ENCODE peak calls at places on chromosome 3, in six cellular contexts. One of them, this sample, is unnamed.

GRCh38 chr3:170321326-170322034 is 36.0 kb upstream of the SKIL start:
- DNase-seq in mesenchymal stem cell: no peak
- DNase-seq in H9: no peak
- DNase-seq in IMR-90: no peak
- DNase-seq in neuronal stem cell: no peak
- DNase-seq in H1: no peak
- DNase-seq in this sample: peak

GRCh38 chr3:30567139-30567753 is 39.2 kb upstream of the TGFBR2 start:
- DNase-seq in mesenchymal stem cell: no peak
- DNase-seq in H9: peak
- DNase-seq in IMR-90: no peak
- DNase-seq in neuronal stem cell: no peak
- DNase-seq in H1: no peak
- DNase-seq in this sample: no peak

GRCh38 chr3:197023241-197023997 is 6.2 kb downstream of the MELTF start:
- DNase-seq in mesenchymal stem cell: no peak
- DNase-seq in H9: no peak
- DNase-seq in IMR-90: no peak
- DNase-seq in neuronal stem cell: no peak
- DNase-seq in H1: no peak
- DNase-seq in this sample: no peak

GRCh38 chr3:46693038-46693896 is at the start of gene ALS2CL:
- DNase-seq in mesenchymal stem cell: peak
- DNase-seq in H9: peak
- DNase-seq in IMR-90: no peak
- DNase-seq in neuronal stem cell: no peak
- DNase-seq in H1: peak
- DNase-seq in this sample: peak

GRCh38 chr3:22594990-22595389 is 608.1 kb upstream of the UBE2E2 start:
- DNase-seq in mesenchymal stem cell: no peak
- DNase-seq in H9: no peak
- DNase-seq in IMR-90: no peak
- DNase-seq in neuronal stem cell: no peak
- DNase-seq in H1: no peak
- DNase-seq in this sample: no peak

GRCh38 chr3:63132456-63133250 is 145.5 kb upstream of the SYNPR start:
- DNase-seq in mesenchymal stem cell: no peak
- DNase-seq in H9: no peak
- DNase-seq in IMR-90: no peak
- DNase-seq in neuronal stem cell: no peak
- DNase-seq in H1: no peak
- DNase-seq in this sample: no peak

GRCh38 chr3:66470956-66471686 is 29.7 kb downstream of the LRIG1 start:
- DNase-seq in mesenchymal stem cell: no peak
- DNase-seq in H9: no peak
- DNase-seq in IMR-90: no peak
- DNase-seq in neuronal stem cell: no peak
- DNase-seq in H1: no peak
- DNase-seq in this sample: no peak

GRCh38 chr3:153980252-153980590 is 141.0 kb upstream of the ARHGEF26 start:
- DNase-seq in mesenchymal stem cell: no peak
- DNase-seq in H9: no peak
- DNase-seq in IMR-90: no peak
- DNase-seq in neuronal stem cell: no peak
- DNase-seq in H1: no peak
- DNase-seq in this sample: no peak

GRCh38 chr3:131728898-131729297 is 226.1 kb upstream of the MRPL3 start:
- DNase-seq in mesenchymal stem cell: no peak
- DNase-seq in H9: no peak
- DNase-seq in IMR-90: no peak
- DNase-seq in neuronal stem cell: no peak
- DNase-seq in H1: no peak
- DNase-seq in this sample: peak

GRCh38 chr3:143171141-143171651 is 51.6 kb downstream of the CHST2 start:
- DNase-seq in mesenchymal stem cell: peak
- DNase-seq in H9: no peak
- DNase-seq in IMR-90: peak
- DNase-seq in neuronal stem cell: no peak
- DNase-seq in H1: no peak
- DNase-seq in this sample: peak

GRCh38 chr3:65796676-65797075 is 242.0 kb downstream of the MAGI1 start:
- DNase-seq in mesenchymal stem cell: no peak
- DNase-seq in H9: no peak
- DNase-seq in IMR-90: no peak
- DNase-seq in neuronal stem cell: no peak
- DNase-seq in H1: no peak
- DNase-seq in this sample: peak

GRCh38 chr3:164515256-164515655 is 563.0 kb downstream of the SI start:
- DNase-seq in mesenchymal stem cell: no peak
- DNase-seq in H9: no peak
- DNase-seq in IMR-90: no peak
- DNase-seq in neuronal stem cell: no peak
- DNase-seq in H1: no peak
- DNase-seq in this sample: no peak

GRCh38 chr3:127728417-127728816 is 55.7 kb downstream of the ABTB1 start:
- DNase-seq in mesenchymal stem cell: peak
- DNase-seq in H9: no peak
- DNase-seq in IMR-90: peak
- DNase-seq in neuronal stem cell: no peak
- DNase-seq in H1: no peak
- DNase-seq in this sample: no peak

GRCh38 chr3:52001443-52001974 is 5.8 kb upstream of the RPL29 start:
- DNase-seq in mesenchymal stem cell: peak
- DNase-seq in H9: peak
- DNase-seq in IMR-90: peak
- DNase-seq in neuronal stem cell: peak
- DNase-seq in H1: peak
- DNase-seq in this sample: peak

GRCh38 chr3:112136959-112137693 is 4.1 kb upstream of the GCSAM start:
- DNase-seq in mesenchymal stem cell: peak
- DNase-seq in H9: peak
- DNase-seq in IMR-90: peak
- DNase-seq in neuronal stem cell: peak
- DNase-seq in H1: peak
- DNase-seq in this sample: peak

GRCh38 chr3:172915911-172916514 is 165.5 kb downstream of the ECT2 start:
- DNase-seq in mesenchymal stem cell: no peak
- DNase-seq in H9: no peak
- DNase-seq in IMR-90: no peak
- DNase-seq in neuronal stem cell: no peak
- DNase-seq in H1: no peak
- DNase-seq in this sample: no peak

GRCh38 chr3:160879859-160880258 is 123.8 kb downstream of the PPM1L start:
- DNase-seq in mesenchymal stem cell: no peak
- DNase-seq in H9: no peak
- DNase-seq in IMR-90: no peak
- DNase-seq in neuronal stem cell: no peak
- DNase-seq in H1: no peak
- DNase-seq in this sample: no peak

GRCh38 chr3:109413049-109413448 is 75.7 kb upstream of the DPPA4 start:
- DNase-seq in mesenchymal stem cell: peak
- DNase-seq in H9: no peak
- DNase-seq in IMR-90: no peak
- DNase-seq in neuronal stem cell: no peak
- DNase-seq in H1: no peak
- DNase-seq in this sample: no peak

GRCh38 chr3:187742351-187743171 is 2.7 kb downstream of the BCL6 start:
- DNase-seq in mesenchymal stem cell: peak
- DNase-seq in H9: no peak
- DNase-seq in IMR-90: peak
- DNase-seq in neuronal stem cell: no peak
- DNase-seq in H1: no peak
- DNase-seq in this sample: no peak

GRCh38 chr3:63661242-63661641 is 8.8 kb downstream of the SNTN start:
- DNase-seq in mesenchymal stem cell: no peak
- DNase-seq in H9: no peak
- DNase-seq in IMR-90: no peak
- DNase-seq in neuronal stem cell: no peak
- DNase-seq in H1: no peak
- DNase-seq in this sample: peak

GRCh38 chr3:169542347-169542751 is 121.2 kb downstream of the MECOM start:
- DNase-seq in mesenchymal stem cell: no peak
- DNase-seq in H9: no peak
- DNase-seq in IMR-90: no peak
- DNase-seq in neuronal stem cell: no peak
- DNase-seq in H1: no peak
- DNase-seq in this sample: no peak

GRCh38 chr3:193775421-193776077 is 182.5 kb downstream of the OPA1 start:
- DNase-seq in mesenchymal stem cell: no peak
- DNase-seq in H9: peak
- DNase-seq in IMR-90: no peak
- DNase-seq in neuronal stem cell: peak
- DNase-seq in H1: peak
- DNase-seq in this sample: no peak

GRCh38 chr3:189947948-189948723 is 172.6 kb downstream of the P3H2 start:
- DNase-seq in mesenchymal stem cell: peak
- DNase-seq in H9: no peak
- DNase-seq in IMR-90: peak
- DNase-seq in neuronal stem cell: no peak
- DNase-seq in H1: no peak
- DNase-seq in this sample: peak

GRCh38 chr3:158725348-158725966 is 6.8 kb downstream of the RARRES1 start:
- DNase-seq in mesenchymal stem cell: peak
- DNase-seq in H9: no peak
- DNase-seq in IMR-90: peak
- DNase-seq in neuronal stem cell: no peak
- DNase-seq in H1: no peak
- DNase-seq in this sample: no peak

DNA sequence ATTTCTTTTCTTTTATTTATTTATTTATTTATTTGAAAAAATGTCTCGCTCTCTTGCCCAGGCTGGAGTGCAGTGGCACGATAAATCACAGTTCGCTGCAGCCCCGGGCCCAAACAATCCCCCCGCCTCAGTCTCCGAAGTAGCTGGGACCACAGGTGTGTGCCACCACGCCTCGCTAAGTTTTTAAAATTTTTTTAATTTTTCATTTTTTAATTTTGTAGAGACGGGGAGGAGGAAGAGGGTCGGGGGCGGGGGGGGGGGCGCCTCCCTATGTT is 464 bp upstream of the MFN1 start:
- DNase-seq in mesenchymal stem cell: no peak
- DNase-seq in H9: no peak
- DNase-seq in IMR-90: no peak
- DNase-seq in neuronal stem cell: no peak
- DNase-seq in H1: no peak
- DNase-seq in this sample: no peak
- H3K9ac ChIP-seq in mesenchymal stem cell: peak
- H3K9ac ChIP-seq in H9: peak
- H3K9ac ChIP-seq in IMR-90: peak
- H3K9ac ChIP-seq in neuronal stem cell: no peak
- H3K9ac ChIP-seq in H1: no peak
- H3K9ac ChIP-seq in this sample: no peak

DNA sequence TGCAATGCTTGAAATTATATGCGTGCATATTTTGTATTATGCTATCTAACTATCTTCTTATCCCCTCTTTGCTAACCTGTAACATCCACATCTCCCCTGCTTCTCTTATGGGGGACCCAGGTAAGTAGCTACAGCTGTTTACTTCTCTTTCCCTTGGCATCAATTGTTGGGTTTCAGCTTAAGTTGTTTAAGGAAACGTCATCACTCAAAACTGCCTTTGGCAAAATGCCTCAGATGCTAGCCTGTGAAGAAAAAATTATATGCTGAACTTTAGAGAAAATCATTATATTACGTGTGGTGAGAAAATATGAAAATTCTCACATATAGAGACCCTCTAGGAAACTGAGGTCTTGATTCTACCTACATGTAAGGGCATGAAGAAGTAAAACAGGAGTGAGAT is 447.0 kb upstream of the NECTIN3 start:
- DNase-seq in mesenchymal stem cell: no peak
- DNase-seq in H9: no peak
- DNase-seq in IMR-90: peak
- DNase-seq in neuronal stem cell: no peak
- DNase-seq in H1: no peak
- DNase-seq in this sample: peak
- H3K14ac ChIP-seq in mesenchymal stem cell: no peak
- H3K14ac ChIP-seq in H9: no peak
- H3K14ac ChIP-seq in IMR-90: no peak
- H3K14ac ChIP-seq in neuronal stem cell: no peak
- H3K14ac ChIP-seq in H1: no peak
- H3K14ac ChIP-seq in this sample: no peak

DNA sequence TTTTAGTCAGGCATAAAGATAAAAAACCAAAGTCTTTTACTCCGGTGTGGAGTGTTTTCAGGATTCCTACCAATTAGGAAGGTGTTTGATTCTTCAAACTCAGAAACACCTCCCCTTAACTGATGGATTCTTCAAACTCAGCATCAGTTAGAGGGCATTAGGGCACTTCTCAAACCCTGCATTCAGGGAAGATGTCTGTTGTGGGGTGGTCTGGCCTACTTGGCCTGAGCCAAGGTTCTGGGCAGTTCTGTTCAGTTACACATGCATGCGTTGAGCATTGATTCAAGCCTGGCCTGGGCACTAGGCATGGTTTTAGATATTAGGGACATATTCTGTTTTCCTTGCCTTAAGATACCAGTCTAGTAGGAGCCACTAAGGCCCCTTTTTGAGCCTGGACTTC is 1.0 kb downstream of the HGD start:
- DNase-seq in mesenchymal stem cell: no peak
- DNase-seq in H9: no peak
- DNase-seq in IMR-90: no peak
- DNase-seq in neuronal stem cell: no peak
- DNase-seq in H1: no peak
- DNase-seq in this sample: no peak
- H3K9ac ChIP-seq in mesenchymal stem cell: no peak
- H3K9ac ChIP-seq in H9: no peak
- H3K9ac ChIP-seq in IMR-90: no peak
- H3K9ac ChIP-seq in neuronal stem cell: no peak
- H3K9ac ChIP-seq in H1: no peak
- H3K9ac ChIP-seq in this sample: no peak

DNA sequence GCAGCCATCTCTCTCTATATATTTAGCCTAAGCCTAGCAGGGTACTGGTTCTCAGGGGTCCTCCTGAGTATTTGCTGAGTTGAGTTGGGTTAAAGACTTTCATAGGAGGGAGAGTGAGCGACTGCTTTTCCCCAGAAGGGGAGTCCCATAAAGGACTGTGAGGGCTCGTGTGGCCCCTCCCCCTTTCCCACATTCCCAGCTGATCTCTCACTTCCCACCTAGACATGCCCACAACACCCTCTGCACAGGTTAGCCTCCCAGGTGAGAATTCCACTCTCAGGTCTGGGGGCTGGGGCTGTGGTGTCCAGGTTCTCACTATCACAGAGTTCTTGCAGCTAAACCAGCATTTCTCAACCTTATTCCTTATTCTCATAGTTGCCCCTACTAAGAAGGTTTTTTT is 15.8 kb downstream of the EPHB1 start:
- DNase-seq in mesenchymal stem cell: no peak
- DNase-seq in H9: peak
- DNase-seq in IMR-90: no peak
- DNase-seq in neuronal stem cell: no peak
- DNase-seq in H1: no peak
- DNase-seq in this sample: no peak
- H3K14ac ChIP-seq in mesenchymal stem cell: no peak
- H3K14ac ChIP-seq in H9: no peak
- H3K14ac ChIP-seq in IMR-90: no peak
- H3K14ac ChIP-seq in neuronal stem cell: no peak
- H3K14ac ChIP-seq in H1: no peak
- H3K14ac ChIP-seq in this sample: no peak